ENCODE peak calls at places on chromosomes 13 and 19, in seven cellular contexts. X is GM06990, G is IMR-90, T is astrocyte of the spinal cord, I is esophagus muscularis mucosa, U is RWPE1, N is fibroblast of lung. R is an unnamed sample.

GRCh38 chr13:71156550-71156949 is 710.5 kb downstream of the DACH1 start:
- DNase-seq in G (no peak), T (no peak), N (no peak), X (no peak), I (no peak), U (no peak), R (no peak)

GRCh38 chr13:24038405-24038804 is 122.1 kb upstream of the SPATA13 start:
- DNase-seq in I (no peak), G (peak), N (peak), X (no peak), U (no peak), T (peak), R (no peak)

GRCh38 chr13:27988520-27988919 is at the start of gene URAD:
- DNase-seq in T (no peak), I (no peak), N (no peak), U (no peak), G (no peak), X (no peak), R (no peak)

GRCh38 chr13:21625366-21625765 is 21.4 kb upstream of the MICU2 start:
- DNase-seq in I (no peak), X (no peak), G (peak), T (peak), U (peak), N (peak), R (peak)

GRCh38 chr13:38804536-38804935 is 117.7 kb downstream of the FREM2 start:
- DNase-seq in T (peak), X (no peak), N (peak), G (no peak), U (peak), I (no peak), R (no peak)

GRCh38 chr13:100523994-100524393 is 64.6 kb downstream of the GGACT start:
- DNase-seq in T (no peak), G (no peak), N (no peak), U (no peak), X (no peak), I (no peak), R (no peak)

GRCh38 chr13:32136061-32136460 is 104.5 kb downstream of the FRY start:
- DNase-seq in G (no peak), N (no peak), I (no peak), X (no peak), U (no peak), T (no peak), R (no peak)

GRCh38 chr13:80757694-80758093 is 416.8 kb upstream of the SPRY2 start:
- DNase-seq in U (no peak), T (no peak), X (no peak), G (no peak), N (no peak), I (no peak), R (no peak)

GRCh38 chr13:100544866-100545683 is 43.5 kb downstream of the GGACT start:
- DNase-seq in I (no peak), T (no peak), N (no peak), U (no peak), G (no peak), X (no peak), R (no peak)

GRCh38 chr13:111981006-111981405 is 85.9 kb upstream of the SOX1 start:
- DNase-seq in N (no peak), X (no peak), U (no peak), T (no peak), I (no peak), G (no peak), R (no peak)

GRCh38 chr19:49809155-49809986 is 3.7 kb downstream of the FUZ start:
- DNase-seq in X (no peak), G (no peak), T (peak), N (no peak), U (peak), I (no peak), R (peak)

GRCh38 chr19:35756373-35757230 is at the start of gene HSPB6:
- DNase-seq in U (no peak), I (no peak), N (peak), G (peak), X (no peak), T (peak), R (peak)

GRCh38 chr19:6476155-6476895 is 5.3 kb downstream of the DENND1C start:
- DNase-seq in I (no peak), G (peak), N (peak), U (peak), X (peak), T (peak), R (peak)

GRCh38 chr13:20171364-20171763 is 10.5 kb upstream of the GJA3 start:
- DNase-seq in G (no peak), U (no peak), T (no peak), X (no peak), N (no peak), I (no peak), R (no peak)

GRCh38 chr13:114264886-114265611 is 16.4 kb upstream of the UPF3A start:
- DNase-seq in T (peak), N (peak), U (no peak), X (no peak), I (no peak), G (peak), R (no peak)

GRCh38 chr13:32587014-32587773 is 942 bp downstream of the PDS5B start:
- DNase-seq in G (peak), U (no peak), T (peak), N (peak), X (peak), I (no peak), R (peak)

GRCh38 chr19:56875717-56876116 is 35.2 kb upstream of the PEG3 start:
- DNase-seq in T (no peak), U (no peak), X (no peak), G (no peak), N (no peak), I (no peak), R (no peak)

GRCh38 chr19:28823338-28823961 is 389.5 kb downstream of the UQCRFS1 start:
- DNase-seq in U (peak), I (peak), X (no peak), G (no peak), T (no peak), N (no peak), R (no peak)

GRCh38 chr19:56085571-56086275 is 35.4 kb downstream of the ZNF787 start:
- DNase-seq in G (peak), N (no peak), X (no peak), I (no peak), U (no peak), T (no peak), R (peak)

GRCh38 chr19:58563823-58564222 is 5.4 kb upstream of the UBE2M start:
- DNase-seq in U (no peak), I (no peak), T (no peak), G (no peak), X (no peak), N (no peak), R (no peak)

GRCh38 chr13:37627428-37627827 is 28.9 kb upstream of the POSTN start:
- DNase-seq in N (no peak), U (no peak), G (no peak), I (no peak), X (no peak), T (no peak), R (no peak)

GRCh38 chr19:51372021-51372648 is 319 bp downstream of the NKG7 start:
- DNase-seq in G (no peak), T (no peak), X (no peak), U (no peak), I (no peak), N (no peak), R (no peak)

GRCh38 chr19:7847664-7848063 is 17.6 kb downstream of the EVI5L start:
- DNase-seq in G (no peak), T (no peak), N (no peak), I (no peak), X (no peak), U (no peak), R (no peak)

GRCh38 chr19:48925240-48925843 is 8.2 kb upstream of the DHDH start:
- DNase-seq in G (peak), X (no peak), N (peak), I (no peak), U (peak), T (peak), R (no peak)

GRCh38 chr19:29405728-29405995 is 120.1 kb upstream of the VSTM2B start:
- DNase-seq in I (no peak), U (no peak), X (no peak), T (no peak), G (no peak), N (no peak), R (no peak)

GRCh38 chr13:20960663-20961309 is 58.2 kb upstream of the XPO4 start:
- DNase-seq in X (no peak), I (no peak), U (no peak), N (no peak), T (no peak), G (no peak), R (no peak)

GRCh38 chr19:29528350-29528945 is 2.7 kb downstream of the VSTM2B start:
- DNase-seq in N (peak), X (peak), G (peak), I (no peak), U (peak), T (peak), R (peak)

GRCh38 chr19:6720369-6721112 is at the start of gene C3:
- DNase-seq in N (peak), T (no peak), U (peak), G (peak), X (no peak), I (peak), R (no peak)

DNA sequence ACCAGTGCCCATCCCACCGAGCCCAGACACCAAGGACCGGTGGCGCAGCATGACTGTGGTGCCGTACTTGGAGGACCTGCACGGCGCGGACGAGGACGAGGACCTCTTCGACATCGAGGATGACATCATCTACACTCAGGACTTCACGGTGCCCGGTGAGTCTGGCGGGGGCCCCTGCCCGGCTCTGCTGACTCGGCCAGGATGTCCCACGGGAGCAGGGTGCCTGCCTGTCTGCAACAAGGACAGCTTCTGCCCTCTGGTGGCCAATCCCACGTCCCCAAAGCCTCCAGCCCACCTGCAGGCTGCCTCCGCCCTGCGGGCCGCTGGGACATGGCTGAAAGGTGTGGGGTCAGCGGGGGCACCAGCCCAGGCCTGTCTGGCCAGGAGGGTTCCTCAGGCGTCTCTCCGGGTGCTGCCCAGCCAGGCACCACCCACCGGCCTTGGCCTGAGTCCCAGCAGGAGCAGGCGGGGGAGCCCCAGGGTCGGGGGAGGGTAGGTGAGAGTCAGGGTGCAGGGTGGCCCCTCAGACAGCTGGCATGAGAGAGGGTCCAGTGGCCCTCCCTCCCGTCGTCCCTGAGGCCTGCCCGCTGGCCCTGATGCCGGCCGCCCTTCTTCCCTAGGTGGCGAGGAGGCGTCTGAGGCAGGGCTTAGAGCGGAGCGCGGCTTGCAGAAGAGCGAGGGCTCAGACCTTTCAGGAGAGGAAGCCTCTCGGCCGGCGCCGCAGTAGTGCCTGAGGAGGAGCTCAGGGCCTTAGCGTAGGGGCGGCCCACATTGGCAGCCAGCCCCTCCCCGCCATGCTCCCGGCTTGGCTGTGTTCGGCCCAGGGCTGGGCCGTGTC is 14.6 kb downstream of the CBARP start:
- DNase-seq in I (no peak), X (no peak), U (no peak), T (peak), N (no peak), G (peak), R (peak)
- TF ChIP-seq CTCF in I (peak), X (peak), U (peak), T (peak), N (peak), G (peak), R (peak)

DNA sequence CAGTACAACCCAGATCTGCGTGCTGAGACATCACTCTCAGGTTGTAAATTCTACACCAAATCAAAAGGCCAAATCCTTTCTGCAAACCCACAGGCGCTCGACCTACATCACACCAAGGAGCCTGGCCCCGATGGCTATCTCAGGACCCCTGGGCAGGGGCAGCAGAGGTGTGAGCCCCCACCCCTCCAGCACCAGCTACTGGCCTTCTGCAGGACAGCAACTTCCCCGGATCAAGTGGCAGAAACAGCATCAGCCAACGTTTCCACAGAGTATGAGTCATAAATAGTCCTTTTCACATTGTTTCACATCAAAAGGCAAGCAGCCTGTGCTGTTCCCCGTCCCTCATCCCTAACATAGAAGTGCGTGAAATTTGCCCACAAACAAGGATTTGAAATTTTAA is 276.1 kb downstream of the ZNF536 start:
- DNase-seq in X (no peak), U (no peak), G (peak), N (no peak), T (no peak), I (no peak), R (no peak)
- TF ChIP-seq CTCF in X (no peak), U (no peak), G (no peak), N (no peak), T (no peak), I (no peak), R (no peak)

GRCh38 chr13:64959276-64959675 is 2270.9 kb downstream of the PCDH9 start:
- DNase-seq in I (no peak), U (no peak), T (no peak), X (no peak), N (no peak), G (no peak), R (no peak)

GRCh38 chr13:64958106-64958505 is 2272.0 kb downstream of the PCDH9 start:
- DNase-seq in U (no peak), I (no peak), T (no peak), G (no peak), X (no peak), N (no peak), R (no peak)
- TF ChIP-seq CTCF in U (no peak), I (no peak), T (no peak), G (no peak), X (no peak), N (no peak), R (no peak)

GRCh38 chr19:10858204-10858828 is 10.1 kb downstream of the C19orf38 start:
- DNase-seq in X (no peak), T (no peak), I (no peak), U (no peak), G (no peak), N (peak), R (peak)
- TF ChIP-seq CTCF in X (peak), T (peak), I (peak), U (peak), G (peak), N (peak), R (peak)

GRCh38 chr19:23686622-23687423 is at the start of gene ZNF675:
- DNase-seq in X (peak), N (peak), G (peak), I (peak), U (peak), T (peak), R (peak)
- TF ChIP-seq CTCF in X (no peak), N (no peak), G (peak), I (no peak), U (no peak), T (peak), R (no peak)